ENCODE peak calls at places on chromosomes 13 and 19, in ten cellular contexts. Z, D, R, Y, H, Q, V, B, O and J are unnamed samples.

GRCh38 chr13:43074824-43075510 is 51.6 kb downstream of the DNAJC15 start:
- DNase-seq in D (no peak), H (no peak), B (no peak), Z (no peak), Y (no peak), O (no peak), R (no peak), Q (no peak), V (no peak), J (no peak)

GRCh38 chr19:39434123-39435076 is 1.3 kb downstream of the RPS16 start:
- DNase-seq in Z (no peak), H (no peak), D (no peak), Q (no peak), B (no peak), Y (no peak), O (no peak), V (no peak), R (no peak), J (no peak)

GRCh38 chr19:39320948-39321831 is 527 bp upstream of the LRFN1 start:
- DNase-seq in Y (no peak), H (no peak), Z (no peak), R (no peak), O (no peak), D (no peak), Q (no peak), B (no peak), V (no peak), J (no peak)

GRCh38 chr19:49932731-49933131 is 3.4 kb upstream of the NUP62 start:
- DNase-seq in D (no peak), V (no peak), R (no peak), O (no peak), B (no peak), H (no peak), Z (no peak), Q (no peak), Y (no peak), J (no peak)

GRCh38 chr19:44032001-44032610 is 6.9 kb downstream of the ZNF222 start:
- DNase-seq in Z (no peak), D (no peak), Q (no peak), V (no peak), H (no peak), O (no peak), R (no peak), Y (no peak), B (no peak), J (no peak)

GRCh38 chr19:19997656-19998268 is 41.5 kb downstream of the ZNF682 start:
- DNase-seq in R (no peak), O (no peak), D (peak), V (no peak), H (peak), Z (no peak), Y (peak), Q (peak), B (no peak), J (peak)

GRCh38 chr19:18589380-18590272 is 1.0 kb downstream of the REX1BD start:
- DNase-seq in D (peak), O (no peak), B (peak), H (peak), Q (peak), Y (peak), R (no peak), V (peak), Z (peak), J (peak)

GRCh38 chr13:79336971-79337370 is 69.1 kb downstream of the RBM26 start:
- DNase-seq in Y (no peak), H (no peak), R (no peak), V (no peak), Z (no peak), D (no peak), Q (no peak), B (no peak), O (no peak), J (no peak)

GRCh38 chr19:2495651-2496316 is 19.9 kb downstream of the GADD45B start:
- DNase-seq in V (no peak), B (peak), Q (no peak), D (no peak), O (peak), Z (no peak), R (no peak), H (peak), Y (no peak), J (peak)

GRCh38 chr13:76836311-76836710 is 49.9 kb downstream of the KCTD12 start:
- DNase-seq in Z (no peak), Q (no peak), R (no peak), O (no peak), H (no peak), B (no peak), Y (no peak), D (no peak), V (no peak), J (no peak)

GRCh38 chr19:54373781-54374266 is 9.1 kb upstream of the LAIR1 start:
- DNase-seq in Y (no peak), R (no peak), Q (no peak), B (no peak), Z (no peak), D (no peak), V (no peak), H (no peak), O (no peak), J (no peak)

GRCh38 chr19:39262496-39262895 is 5.7 kb upstream of the IFNL2 start:
- DNase-seq in R (no peak), B (no peak), D (peak), Z (no peak), Q (no peak), O (no peak), V (no peak), H (no peak), Y (no peak), J (no peak)

GRCh38 chr13:113855012-113855921 is 8.6 kb downstream of the GAS6 start:
- DNase-seq in R (no peak), H (peak), D (no peak), B (no peak), Y (no peak), V (no peak), O (no peak), Q (peak), Z (no peak), J (no peak)

GRCh38 chr19:11323601-11324078 is 15.8 kb downstream of the RAB3D start:
- DNase-seq in B (no peak), H (no peak), Q (no peak), V (no peak), D (no peak), Z (no peak), O (no peak), R (no peak), Y (no peak), J (no peak)

GRCh38 chr19:32238076-32238475 is 107.3 kb upstream of the ZNF507 start:
- DNase-seq in B (no peak), V (no peak), D (no peak), Y (no peak), Z (no peak), O (no peak), R (no peak), H (no peak), Q (no peak), J (no peak)

GRCh38 chr19:50532952-50533351 is 19.2 kb upstream of the ASPDH start:
- DNase-seq in H (no peak), V (no peak), Z (no peak), B (no peak), Y (no peak), Q (no peak), O (no peak), D (no peak), R (no peak), J (no peak)

GRCh38 chr13:61414686-61415664 is 674 bp downstream of the PCDH20 start:
- DNase-seq in B (no peak), D (peak), O (peak), Q (peak), Y (no peak), H (no peak), V (peak), R (no peak), Z (no peak), J (peak)

GRCh38 chr13:77740931-77741586 is 43.6 kb downstream of the SLAIN1 start:
- DNase-seq in R (peak), Q (no peak), H (no peak), V (no peak), Z (no peak), Y (no peak), B (no peak), O (no peak), D (no peak), J (no peak)

GRCh38 chr19:4715529-4716221 is 8.0 kb downstream of the DPP9 start:
- DNase-seq in Y (no peak), Q (no peak), O (no peak), Z (no peak), V (no peak), D (no peak), H (no peak), B (no peak), R (no peak), J (no peak)

GRCh38 chr13:60016229-60016628 is 147.5 kb downstream of the DIAPH3 start:
- DNase-seq in H (no peak), Z (no peak), D (no peak), O (no peak), Q (no peak), Y (no peak), B (no peak), V (no peak), R (no peak), J (no peak)

GRCh38 chr13:40145139-40145538 is 489.7 kb downstream of the COG6 start:
- DNase-seq in R (no peak), O (no peak), H (no peak), B (no peak), V (no peak), D (no peak), Q (no peak), Y (no peak), Z (no peak), J (no peak)

GRCh38 chr19:4390017-4390861 is 10.1 kb downstream of the SH3GL1 start:
- DNase-seq in O (no peak), Y (no peak), D (no peak), Q (peak), B (peak), R (no peak), H (peak), V (no peak), Z (no peak), J (no peak)

GRCh38 chr13:40681341-40682051 is 15.1 kb upstream of the FOXO1 start:
- DNase-seq in V (no peak), Q (no peak), Y (no peak), O (peak), B (peak), R (no peak), H (no peak), D (no peak), Z (no peak), J (no peak)

GRCh38 chr19:19256072-19256969 is 16.8 kb downstream of the TM6SF2 start:
- DNase-seq in Z (no peak), R (no peak), Q (no peak), B (no peak), O (no peak), V (no peak), H (no peak), Y (no peak), D (no peak), J (no peak)

GRCh38 chr13:28638756-28639155 is 20.2 kb upstream of the POMP start:
- DNase-seq in O (no peak), V (no peak), Q (no peak), Z (no peak), H (no peak), B (no peak), D (no peak), Y (no peak), R (no peak), J (no peak)